ENCODE peak calls at places on chromosome 11, in six cellular contexts. One of them, this sample, is unnamed.

GRCh38 chr11:63915961-63916836 is 765 bp downstream of the RCOR2 start:
- DNase-seq in AG04450: no peak
- DNase-seq in activated CD8-positive, alpha-beta memory T cell treated with anti-CD3 and anti-CD28 coated beads for 4 hours: no peak
- DNase-seq in posterior cingulate gyrus: peak
- DNase-seq in astrocyte of the hippocampus: peak
- DNase-seq in effector memory CD4-positive, alpha-beta T cell: no peak
- DNase-seq in this sample: peak

GRCh38 chr11:128342511-128343133 is 244.7 kb downstream of the ETS1 start:
- DNase-seq in posterior cingulate gyrus: peak
- DNase-seq in AG04450: no peak
- DNase-seq in activated CD8-positive, alpha-beta memory T cell treated with anti-CD3 and anti-CD28 coated beads for 4 hours: no peak
- DNase-seq in effector memory CD4-positive, alpha-beta T cell: peak
- DNase-seq in astrocyte of the hippocampus: no peak
- DNase-seq in this sample: peak

GRCh38 chr11:117649656-117650055 is 147.4 kb downstream of the DSCAML1 start:
- DNase-seq in posterior cingulate gyrus: no peak
- DNase-seq in effector memory CD4-positive, alpha-beta T cell: no peak
- DNase-seq in activated CD8-positive, alpha-beta memory T cell treated with anti-CD3 and anti-CD28 coated beads for 4 hours: no peak
- DNase-seq in astrocyte of the hippocampus: no peak
- DNase-seq in AG04450: no peak
- DNase-seq in this sample: no peak

GRCh38 chr11:73995247-73995646 is 12.6 kb upstream of the UCP2 start:
- DNase-seq in posterior cingulate gyrus: no peak
- DNase-seq in astrocyte of the hippocampus: no peak
- DNase-seq in effector memory CD4-positive, alpha-beta T cell: no peak
- DNase-seq in AG04450: no peak
- DNase-seq in activated CD8-positive, alpha-beta memory T cell treated with anti-CD3 and anti-CD28 coated beads for 4 hours: no peak
- DNase-seq in this sample: no peak

GRCh38 chr11:14015711-14016110 is 53.2 kb downstream of the SPON1 start:
- DNase-seq in astrocyte of the hippocampus: peak
- DNase-seq in effector memory CD4-positive, alpha-beta T cell: no peak
- DNase-seq in posterior cingulate gyrus: no peak
- DNase-seq in activated CD8-positive, alpha-beta memory T cell treated with anti-CD3 and anti-CD28 coated beads for 4 hours: no peak
- DNase-seq in AG04450: no peak
- DNase-seq in this sample: peak

GRCh38 chr11:47109051-47109791 is 67.5 kb downstream of the ARFGAP2 start:
- DNase-seq in posterior cingulate gyrus: no peak
- DNase-seq in astrocyte of the hippocampus: peak
- DNase-seq in activated CD8-positive, alpha-beta memory T cell treated with anti-CD3 and anti-CD28 coated beads for 4 hours: no peak
- DNase-seq in AG04450: no peak
- DNase-seq in effector memory CD4-positive, alpha-beta T cell: no peak
- DNase-seq in this sample: no peak

GRCh38 chr11:134228625-134229024 is 4.2 kb downstream of the VPS26B start:
- DNase-seq in posterior cingulate gyrus: no peak
- DNase-seq in effector memory CD4-positive, alpha-beta T cell: no peak
- DNase-seq in astrocyte of the hippocampus: peak
- DNase-seq in activated CD8-positive, alpha-beta memory T cell treated with anti-CD3 and anti-CD28 coated beads for 4 hours: peak
- DNase-seq in AG04450: no peak
- DNase-seq in this sample: peak

GRCh38 chr11:96894587-96894986 is 504.8 kb downstream of the JRKL start:
- DNase-seq in activated CD8-positive, alpha-beta memory T cell treated with anti-CD3 and anti-CD28 coated beads for 4 hours: no peak
- DNase-seq in effector memory CD4-positive, alpha-beta T cell: no peak
- DNase-seq in posterior cingulate gyrus: no peak
- DNase-seq in astrocyte of the hippocampus: no peak
- DNase-seq in AG04450: no peak
- DNase-seq in this sample: no peak

GRCh38 chr11:65498042-65498726 is 661 bp upstream of the MALAT1 start:
- DNase-seq in posterior cingulate gyrus: peak
- DNase-seq in AG04450: no peak
- DNase-seq in effector memory CD4-positive, alpha-beta T cell: no peak
- DNase-seq in activated CD8-positive, alpha-beta memory T cell treated with anti-CD3 and anti-CD28 coated beads for 4 hours: no peak
- DNase-seq in astrocyte of the hippocampus: peak
- DNase-seq in this sample: peak

GRCh38 chr11:13695886-13696285 is 27.4 kb downstream of the FAR1 start:
- DNase-seq in astrocyte of the hippocampus: no peak
- DNase-seq in effector memory CD4-positive, alpha-beta T cell: no peak
- DNase-seq in activated CD8-positive, alpha-beta memory T cell treated with anti-CD3 and anti-CD28 coated beads for 4 hours: no peak
- DNase-seq in AG04450: no peak
- DNase-seq in posterior cingulate gyrus: no peak
- DNase-seq in this sample: no peak

GRCh38 chr11:76783901-76784813 is 1.0 kb downstream of the TSKU start:
- DNase-seq in effector memory CD4-positive, alpha-beta T cell: no peak
- DNase-seq in posterior cingulate gyrus: peak
- DNase-seq in astrocyte of the hippocampus: peak
- DNase-seq in activated CD8-positive, alpha-beta memory T cell treated with anti-CD3 and anti-CD28 coated beads for 4 hours: no peak
- DNase-seq in AG04450: no peak
- DNase-seq in this sample: peak

GRCh38 chr11:68050371-68050841 is 11.6 kb downstream of the TCIRG1 start:
- DNase-seq in posterior cingulate gyrus: peak
- DNase-seq in astrocyte of the hippocampus: no peak
- DNase-seq in AG04450: no peak
- DNase-seq in activated CD8-positive, alpha-beta memory T cell treated with anti-CD3 and anti-CD28 coated beads for 4 hours: no peak
- DNase-seq in effector memory CD4-positive, alpha-beta T cell: no peak
- DNase-seq in this sample: no peak

GRCh38 chr11:15873501-15873900 is 482.8 kb downstream of the SOX6 start:
- DNase-seq in astrocyte of the hippocampus: no peak
- DNase-seq in AG04450: no peak
- DNase-seq in posterior cingulate gyrus: no peak
- DNase-seq in effector memory CD4-positive, alpha-beta T cell: no peak
- DNase-seq in activated CD8-positive, alpha-beta memory T cell treated with anti-CD3 and anti-CD28 coated beads for 4 hours: no peak
- DNase-seq in this sample: no peak

GRCh38 chr11:131615611-131616010 is 245.2 kb downstream of the NTM start:
- DNase-seq in astrocyte of the hippocampus: no peak
- DNase-seq in effector memory CD4-positive, alpha-beta T cell: no peak
- DNase-seq in activated CD8-positive, alpha-beta memory T cell treated with anti-CD3 and anti-CD28 coated beads for 4 hours: no peak
- DNase-seq in AG04450: no peak
- DNase-seq in posterior cingulate gyrus: no peak
- DNase-seq in this sample: no peak

GRCh38 chr11:19976281-19976941 is 183.9 kb downstream of the DBX1 start:
- DNase-seq in astrocyte of the hippocampus: no peak
- DNase-seq in effector memory CD4-positive, alpha-beta T cell: no peak
- DNase-seq in posterior cingulate gyrus: no peak
- DNase-seq in AG04450: no peak
- DNase-seq in activated CD8-positive, alpha-beta memory T cell treated with anti-CD3 and anti-CD28 coated beads for 4 hours: no peak
- DNase-seq in this sample: no peak

GRCh38 chr11:4094348-4095291 is at the start of gene RRM1:
- DNase-seq in posterior cingulate gyrus: peak
- DNase-seq in effector memory CD4-positive, alpha-beta T cell: peak
- DNase-seq in astrocyte of the hippocampus: peak
- DNase-seq in AG04450: peak
- DNase-seq in activated CD8-positive, alpha-beta memory T cell treated with anti-CD3 and anti-CD28 coated beads for 4 hours: peak
- DNase-seq in this sample: peak

GRCh38 chr11:67646535-67647336 is 3.8 kb downstream of the ACY3 start:
- DNase-seq in astrocyte of the hippocampus: no peak
- DNase-seq in posterior cingulate gyrus: peak
- DNase-seq in AG04450: no peak
- DNase-seq in activated CD8-positive, alpha-beta memory T cell treated with anti-CD3 and anti-CD28 coated beads for 4 hours: no peak
- DNase-seq in effector memory CD4-positive, alpha-beta T cell: no peak
- DNase-seq in this sample: no peak

GRCh38 chr11:25941353-25941752 is 390.6 kb upstream of the ANO3 start:
- DNase-seq in activated CD8-positive, alpha-beta memory T cell treated with anti-CD3 and anti-CD28 coated beads for 4 hours: no peak
- DNase-seq in posterior cingulate gyrus: no peak
- DNase-seq in AG04450: no peak
- DNase-seq in effector memory CD4-positive, alpha-beta T cell: no peak
- DNase-seq in astrocyte of the hippocampus: no peak
- DNase-seq in this sample: no peak

GRCh38 chr11:33021937-33022336 is 6.3 kb downstream of the DEPDC7 start:
- DNase-seq in astrocyte of the hippocampus: no peak
- DNase-seq in posterior cingulate gyrus: no peak
- DNase-seq in activated CD8-positive, alpha-beta memory T cell treated with anti-CD3 and anti-CD28 coated beads for 4 hours: no peak
- DNase-seq in AG04450: no peak
- DNase-seq in effector memory CD4-positive, alpha-beta T cell: no peak
- DNase-seq in this sample: no peak

GRCh38 chr11:76038608-76039007 is 167.7 kb downstream of the WNT11 start:
- DNase-seq in posterior cingulate gyrus: no peak
- DNase-seq in astrocyte of the hippocampus: no peak
- DNase-seq in activated CD8-positive, alpha-beta memory T cell treated with anti-CD3 and anti-CD28 coated beads for 4 hours: no peak
- DNase-seq in effector memory CD4-positive, alpha-beta T cell: no peak
- DNase-seq in AG04450: no peak
- DNase-seq in this sample: no peak

GRCh38 chr11:70881948-70882715 is 370.2 kb downstream of the SHANK2 start:
- DNase-seq in AG04450: no peak
- DNase-seq in activated CD8-positive, alpha-beta memory T cell treated with anti-CD3 and anti-CD28 coated beads for 4 hours: no peak
- DNase-seq in astrocyte of the hippocampus: no peak
- DNase-seq in posterior cingulate gyrus: no peak
- DNase-seq in effector memory CD4-positive, alpha-beta T cell: no peak
- DNase-seq in this sample: no peak

GRCh38 chr11:8339592-8340022 is 75.9 kb upstream of the LMO1 start:
- DNase-seq in activated CD8-positive, alpha-beta memory T cell treated with anti-CD3 and anti-CD28 coated beads for 4 hours: no peak
- DNase-seq in posterior cingulate gyrus: no peak
- DNase-seq in effector memory CD4-positive, alpha-beta T cell: no peak
- DNase-seq in AG04450: no peak
- DNase-seq in astrocyte of the hippocampus: no peak
- DNase-seq in this sample: no peak

This sample was measured in Daoy.